ENCODE peak calls at places on chromosomes 5 and 9, in eight cellular contexts. One of them, this sample, is unnamed.

GRCh38 chr9:30584559-30584958 is 1799.9 kb upstream of the ACO1 start:
- DNase-seq in AG08395: no peak
- DNase-seq in frontal cortex: no peak
- DNase-seq in right cardiac atrium: no peak
- DNase-seq in retina: no peak
- DNase-seq in Calu3: no peak
- DNase-seq in T follicular helper cell: no peak
- DNase-seq in brain microvascular endothelial cell: no peak
- DNase-seq in this sample: no peak

GRCh38 chr5:17329566-17329965 is 112.1 kb downstream of the BASP1 start:
- DNase-seq in AG08395: no peak
- DNase-seq in frontal cortex: no peak
- DNase-seq in right cardiac atrium: no peak
- DNase-seq in retina: no peak
- DNase-seq in Calu3: no peak
- DNase-seq in T follicular helper cell: no peak
- DNase-seq in brain microvascular endothelial cell: no peak
- DNase-seq in this sample: no peak

GRCh38 chr5:37436146-37436934 is 57.2 kb downstream of the WDR70 start:
- DNase-seq in AG08395: no peak
- DNase-seq in frontal cortex: no peak
- DNase-seq in right cardiac atrium: no peak
- DNase-seq in retina: no peak
- DNase-seq in Calu3: no peak
- DNase-seq in T follicular helper cell: no peak
- DNase-seq in brain microvascular endothelial cell: no peak
- DNase-seq in this sample: no peak

GRCh38 chr5:131530706-131531331 is 104.2 kb downstream of the RAPGEF6 start:
- DNase-seq in AG08395: no peak
- DNase-seq in frontal cortex: no peak
- DNase-seq in right cardiac atrium: no peak
- DNase-seq in retina: no peak
- DNase-seq in Calu3: no peak
- DNase-seq in T follicular helper cell: no peak
- DNase-seq in brain microvascular endothelial cell: no peak
- DNase-seq in this sample: no peak

GRCh38 chr5:119285070-119285916 is 70.5 kb upstream of the TNFAIP8 start:
- DNase-seq in AG08395: peak
- DNase-seq in frontal cortex: no peak
- DNase-seq in right cardiac atrium: no peak
- DNase-seq in retina: no peak
- DNase-seq in Calu3: no peak
- DNase-seq in T follicular helper cell: no peak
- DNase-seq in brain microvascular endothelial cell: no peak
- DNase-seq in this sample: no peak

GRCh38 chr9:3939820-3940219 is 360.0 kb downstream of the GLIS3 start:
- DNase-seq in AG08395: no peak
- DNase-seq in frontal cortex: no peak
- DNase-seq in right cardiac atrium: no peak
- DNase-seq in retina: no peak
- DNase-seq in Calu3: no peak
- DNase-seq in T follicular helper cell: no peak
- DNase-seq in brain microvascular endothelial cell: no peak
- DNase-seq in this sample: no peak

GRCh38 chr9:130471411-130472183 is 26.8 kb downstream of the ASS1 start:
- DNase-seq in AG08395: no peak
- DNase-seq in frontal cortex: no peak
- DNase-seq in right cardiac atrium: no peak
- DNase-seq in retina: peak
- DNase-seq in Calu3: no peak
- DNase-seq in T follicular helper cell: no peak
- DNase-seq in brain microvascular endothelial cell: no peak
- DNase-seq in this sample: no peak

GRCh38 chr9:82062245-82062644 is 73.7 kb downstream of the SPATA31D1 start:
- DNase-seq in AG08395: no peak
- DNase-seq in frontal cortex: peak
- DNase-seq in right cardiac atrium: no peak
- DNase-seq in retina: no peak
- DNase-seq in Calu3: no peak
- DNase-seq in T follicular helper cell: no peak
- DNase-seq in brain microvascular endothelial cell: no peak
- DNase-seq in this sample: no peak

GRCh38 chr5:132821350-132821749 is 8.2 kb downstream of the SOWAHA start:
- DNase-seq in AG08395: no peak
- DNase-seq in frontal cortex: no peak
- DNase-seq in right cardiac atrium: no peak
- DNase-seq in retina: no peak
- DNase-seq in Calu3: no peak
- DNase-seq in T follicular helper cell: no peak
- DNase-seq in brain microvascular endothelial cell: no peak
- DNase-seq in this sample: no peak

GRCh38 chr5:127492854-127493738 is 24.3 kb upstream of the PRRC1 start:
- DNase-seq in AG08395: peak
- DNase-seq in frontal cortex: peak
- DNase-seq in right cardiac atrium: no peak
- DNase-seq in retina: peak
- DNase-seq in Calu3: no peak
- DNase-seq in T follicular helper cell: no peak
- DNase-seq in brain microvascular endothelial cell: peak
- DNase-seq in this sample: peak

GRCh38 chr9:24582363-24583126 is 36.8 kb upstream of the IZUMO3 start:
- DNase-seq in AG08395: no peak
- DNase-seq in frontal cortex: no peak
- DNase-seq in right cardiac atrium: no peak
- DNase-seq in retina: no peak
- DNase-seq in Calu3: no peak
- DNase-seq in T follicular helper cell: no peak
- DNase-seq in brain microvascular endothelial cell: no peak
- DNase-seq in this sample: no peak

GRCh38 chr9:69157751-69158466 is 16.2 kb upstream of the TJP2 start:
- DNase-seq in AG08395: peak
- DNase-seq in frontal cortex: no peak
- DNase-seq in right cardiac atrium: no peak
- DNase-seq in retina: no peak
- DNase-seq in Calu3: no peak
- DNase-seq in T follicular helper cell: no peak
- DNase-seq in brain microvascular endothelial cell: peak
- DNase-seq in this sample: no peak

GRCh38 chr9:93645149-93645889 is 68.9 kb downstream of the PHF2 start:
- DNase-seq in AG08395: no peak
- DNase-seq in frontal cortex: no peak
- DNase-seq in right cardiac atrium: peak
- DNase-seq in retina: no peak
- DNase-seq in Calu3: no peak
- DNase-seq in T follicular helper cell: no peak
- DNase-seq in brain microvascular endothelial cell: no peak
- DNase-seq in this sample: no peak

GRCh38 chr9:114117996-114118830 is 19.1 kb upstream of the KIF12 start:
- DNase-seq in AG08395: no peak
- DNase-seq in frontal cortex: no peak
- DNase-seq in right cardiac atrium: no peak
- DNase-seq in retina: no peak
- DNase-seq in Calu3: peak
- DNase-seq in T follicular helper cell: no peak
- DNase-seq in brain microvascular endothelial cell: no peak
- DNase-seq in this sample: no peak

GRCh38 chr5:166961938-166962337 is 1329.5 kb upstream of the WWC1 start:
- DNase-seq in AG08395: no peak
- DNase-seq in frontal cortex: no peak
- DNase-seq in right cardiac atrium: no peak
- DNase-seq in retina: no peak
- DNase-seq in Calu3: no peak
- DNase-seq in T follicular helper cell: no peak
- DNase-seq in brain microvascular endothelial cell: no peak
- DNase-seq in this sample: no peak

GRCh38 chr5:173563246-173563645 is 53.2 kb downstream of the BOD1 start:
- DNase-seq in AG08395: no peak
- DNase-seq in frontal cortex: no peak
- DNase-seq in right cardiac atrium: no peak
- DNase-seq in retina: no peak
- DNase-seq in Calu3: no peak
- DNase-seq in T follicular helper cell: no peak
- DNase-seq in brain microvascular endothelial cell: peak
- DNase-seq in this sample: no peak

GRCh38 chr5:130974284-130974683 is 190.8 kb downstream of the HINT1 start:
- DNase-seq in AG08395: no peak
- DNase-seq in frontal cortex: no peak
- DNase-seq in right cardiac atrium: no peak
- DNase-seq in retina: no peak
- DNase-seq in Calu3: no peak
- DNase-seq in T follicular helper cell: no peak
- DNase-seq in brain microvascular endothelial cell: no peak
- DNase-seq in this sample: no peak

GRCh38 chr5:71882826-71883744 is 164.0 kb downstream of the CARTPT start:
- DNase-seq in AG08395: peak
- DNase-seq in frontal cortex: no peak
- DNase-seq in right cardiac atrium: peak
- DNase-seq in retina: no peak
- DNase-seq in Calu3: no peak
- DNase-seq in T follicular helper cell: no peak
- DNase-seq in brain microvascular endothelial cell: peak
- DNase-seq in this sample: no peak

GRCh38 chr9:130665029-130665430 is 636 bp downstream of the PRDM12 start:
- DNase-seq in AG08395: no peak
- DNase-seq in frontal cortex: no peak
- DNase-seq in right cardiac atrium: no peak
- DNase-seq in retina: no peak
- DNase-seq in Calu3: no peak
- DNase-seq in T follicular helper cell: no peak
- DNase-seq in brain microvascular endothelial cell: no peak
- DNase-seq in this sample: no peak

GRCh38 chr5:176157656-176158055 is 80.6 kb upstream of the SIMC1 start:
- DNase-seq in AG08395: peak
- DNase-seq in frontal cortex: no peak
- DNase-seq in right cardiac atrium: no peak
- DNase-seq in retina: no peak
- DNase-seq in Calu3: no peak
- DNase-seq in T follicular helper cell: no peak
- DNase-seq in brain microvascular endothelial cell: no peak
- DNase-seq in this sample: peak

GRCh38 chr9:75083188-75083976 is 4.6 kb downstream of the NMRK1 start:
- DNase-seq in AG08395: no peak
- DNase-seq in frontal cortex: no peak
- DNase-seq in right cardiac atrium: peak
- DNase-seq in retina: no peak
- DNase-seq in Calu3: peak
- DNase-seq in T follicular helper cell: no peak
- DNase-seq in brain microvascular endothelial cell: no peak
- DNase-seq in this sample: no peak

GRCh38 chr9:19286634-19287188 is 56.2 kb downstream of the DENND4C start:
- DNase-seq in AG08395: no peak
- DNase-seq in frontal cortex: no peak
- DNase-seq in right cardiac atrium: no peak
- DNase-seq in retina: no peak
- DNase-seq in Calu3: peak
- DNase-seq in T follicular helper cell: no peak
- DNase-seq in brain microvascular endothelial cell: peak
- DNase-seq in this sample: no peak